ENCODE peak calls at places on chromosomes 12 and 14, in five cellular contexts. One of them, this sample, is unnamed.

GRCh38 chr12:13000935-13001724 is 1.1 kb upstream of the HEBP1 start:
- DNase-seq in caudate nucleus: peak
- DNase-seq in cardiac fibroblast: peak
- DNase-seq in OCI-LY7: peak
- DNase-seq in GM03348: peak
- DNase-seq in this sample: peak

GRCh38 chr14:100784523-100785337 is 41.2 kb upstream of the MEG3 start:
- DNase-seq in caudate nucleus: no peak
- DNase-seq in cardiac fibroblast: no peak
- DNase-seq in OCI-LY7: no peak
- DNase-seq in GM03348: no peak
- DNase-seq in this sample: no peak

GRCh38 chr14:93381644-93382043 is 34.7 kb downstream of the COX8C start:
- DNase-seq in OCI-LY7: no peak
- DNase-seq in caudate nucleus: no peak
- DNase-seq in GM03348: no peak
- DNase-seq in cardiac fibroblast: no peak
- DNase-seq in this sample: no peak

GRCh38 chr14:21107360-21107781 is 6.5 kb downstream of the TMEM253 start:
- DNase-seq in cardiac fibroblast: peak
- DNase-seq in GM03348: no peak
- DNase-seq in OCI-LY7: no peak
- DNase-seq in caudate nucleus: no peak
- DNase-seq in this sample: peak

GRCh38 chr14:22531451-22532344 is 57.3 kb downstream of the DAD1 start:
- DNase-seq in caudate nucleus: no peak
- DNase-seq in cardiac fibroblast: no peak
- DNase-seq in OCI-LY7: peak
- DNase-seq in GM03348: no peak
- DNase-seq in this sample: no peak

GRCh38 chr12:24361860-24362581 is 412.6 kb upstream of the SOX5 start:
- DNase-seq in caudate nucleus: no peak
- DNase-seq in cardiac fibroblast: no peak
- DNase-seq in OCI-LY7: no peak
- DNase-seq in GM03348: no peak
- DNase-seq in this sample: no peak

GRCh38 chr12:27965966-27966365 is 6.6 kb downstream of the PTHLH start:
- DNase-seq in GM03348: no peak
- DNase-seq in OCI-LY7: no peak
- DNase-seq in cardiac fibroblast: peak
- DNase-seq in caudate nucleus: no peak
- DNase-seq in this sample: peak

GRCh38 chr12:62117041-62117440 is 143.2 kb upstream of the USP15 start:
- DNase-seq in GM03348: no peak
- DNase-seq in cardiac fibroblast: no peak
- DNase-seq in OCI-LY7: no peak
- DNase-seq in caudate nucleus: no peak
- DNase-seq in this sample: no peak

GRCh38 chr14:56185991-56186390 is 67.8 kb downstream of the PELI2 start:
- DNase-seq in GM03348: no peak
- DNase-seq in OCI-LY7: no peak
- DNase-seq in cardiac fibroblast: no peak
- DNase-seq in caudate nucleus: no peak
- DNase-seq in this sample: no peak

GRCh38 chr12:20547788-20548575 is 147.2 kb upstream of the SLCO1C1 start:
- DNase-seq in cardiac fibroblast: peak
- DNase-seq in OCI-LY7: no peak
- DNase-seq in caudate nucleus: no peak
- DNase-seq in GM03348: no peak
- DNase-seq in this sample: no peak

GRCh38 chr12:66919466-66919865 is 240.6 kb upstream of the GRIP1 start:
- DNase-seq in cardiac fibroblast: no peak
- DNase-seq in caudate nucleus: no peak
- DNase-seq in GM03348: no peak
- DNase-seq in OCI-LY7: no peak
- DNase-seq in this sample: no peak

GRCh38 chr12:114430306-114430705 is 24.4 kb upstream of the TBX5 start:
- DNase-seq in OCI-LY7: no peak
- DNase-seq in GM03348: peak
- DNase-seq in cardiac fibroblast: peak
- DNase-seq in caudate nucleus: no peak
- DNase-seq in this sample: no peak

GRCh38 chr12:24488091-24488596 is 460.8 kb downstream of the BCAT1 start:
- DNase-seq in OCI-LY7: no peak
- DNase-seq in caudate nucleus: no peak
- DNase-seq in cardiac fibroblast: peak
- DNase-seq in GM03348: no peak
- DNase-seq in this sample: peak

GRCh38 chr14:23512156-23512555 is 39.4 kb downstream of the ZFHX2 start:
- DNase-seq in cardiac fibroblast: no peak
- DNase-seq in OCI-LY7: peak
- DNase-seq in GM03348: no peak
- DNase-seq in caudate nucleus: peak
- DNase-seq in this sample: no peak

This sample was measured in HCEC 1CT.